ENCODE peak calls at places on chromosome 1, in seven cellular contexts. One of them, this sample, is unnamed.
A peak's percentile ranks its signal among the peaks of the same experiment; 100 is the strongest.

GRCh38 chr1:109978761-109979488 is 5.6 kb upstream of the AHCYL1 start:
- DNase-seq in B cell: no peak
- DNase-seq in progenitor cell of endocrine pancreas: no peak
- DNase-seq in thoracic aorta: no peak
- DNase-seq in BJ: no peak
- DNase-seq in PC-3: no peak
- DNase-seq in choroid plexus epithelial cell: peak; percentile 39
- DNase-seq in this sample: no peak

GRCh38 chr1:56202186-56202585 is 377.2 kb downstream of the PLPP3 start:
- DNase-seq in B cell: no peak
- DNase-seq in progenitor cell of endocrine pancreas: no peak
- DNase-seq in thoracic aorta: no peak
- DNase-seq in BJ: no peak
- DNase-seq in PC-3: no peak
- DNase-seq in choroid plexus epithelial cell: no peak
- DNase-seq in this sample: no peak

GRCh38 chr1:203069028-203069804 is 16.6 kb downstream of the MYOG start:
- DNase-seq in B cell: no peak
- DNase-seq in progenitor cell of endocrine pancreas: no peak
- DNase-seq in thoracic aorta: no peak
- DNase-seq in BJ: no peak
- DNase-seq in PC-3: no peak
- DNase-seq in choroid plexus epithelial cell: no peak
- DNase-seq in this sample: no peak

GRCh38 chr1:174052621-174053020 is 30.5 kb upstream of the RC3H1 start:
- DNase-seq in B cell: no peak
- DNase-seq in progenitor cell of endocrine pancreas: no peak
- DNase-seq in thoracic aorta: no peak
- DNase-seq in BJ: no peak
- DNase-seq in PC-3: no peak
- DNase-seq in choroid plexus epithelial cell: peak; percentile 18
- DNase-seq in this sample: no peak

GRCh38 chr1:230140221-230141001 is 73.4 kb downstream of the GALNT2 start:
- DNase-seq in B cell: no peak
- DNase-seq in progenitor cell of endocrine pancreas: no peak
- DNase-seq in thoracic aorta: no peak
- DNase-seq in BJ: no peak
- DNase-seq in PC-3: no peak
- DNase-seq in choroid plexus epithelial cell: peak; percentile 83
- DNase-seq in this sample: no peak

GRCh38 chr1:234975941-234976871 is 152.4 kb downstream of the TOMM20 start:
- DNase-seq in B cell: no peak
- DNase-seq in progenitor cell of endocrine pancreas: no peak
- DNase-seq in thoracic aorta: no peak
- DNase-seq in BJ: no peak
- DNase-seq in PC-3: no peak
- DNase-seq in choroid plexus epithelial cell: no peak
- DNase-seq in this sample: no peak

GRCh38 chr1:246528933-246529731 is 22.1 kb upstream of the SMYD3 start:
- DNase-seq in B cell: no peak
- DNase-seq in progenitor cell of endocrine pancreas: no peak
- DNase-seq in thoracic aorta: no peak
- DNase-seq in BJ: no peak
- DNase-seq in PC-3: peak; percentile 49
- DNase-seq in choroid plexus epithelial cell: peak; percentile 6
- DNase-seq in this sample: no peak

GRCh38 chr1:9724706-9725476 is 73.4 kb downstream of the PIK3CD start:
- DNase-seq in B cell: peak; percentile 72
- DNase-seq in progenitor cell of endocrine pancreas: peak; percentile 39
- DNase-seq in thoracic aorta: no peak
- DNase-seq in BJ: no peak
- DNase-seq in PC-3: peak; percentile 74
- DNase-seq in choroid plexus epithelial cell: peak; percentile 71
- DNase-seq in this sample: peak; percentile 64

GRCh38 chr1:183832472-183832871 is 27.6 kb downstream of the RGL1 start:
- DNase-seq in B cell: no peak
- DNase-seq in progenitor cell of endocrine pancreas: no peak
- DNase-seq in thoracic aorta: no peak
- DNase-seq in BJ: no peak
- DNase-seq in PC-3: no peak
- DNase-seq in choroid plexus epithelial cell: no peak
- DNase-seq in this sample: no peak

GRCh38 chr1:2381741-2382620 is 9.4 kb downstream of the MORN1 start:
- DNase-seq in B cell: peak; percentile 70
- DNase-seq in progenitor cell of endocrine pancreas: peak; percentile 65
- DNase-seq in thoracic aorta: peak; percentile 30
- DNase-seq in BJ: no peak
- DNase-seq in PC-3: peak; percentile 91
- DNase-seq in choroid plexus epithelial cell: peak; percentile 79
- DNase-seq in this sample: peak; percentile 42

GRCh38 chr1:29603622-29604021 is 367.3 kb downstream of the PTPRU start:
- DNase-seq in B cell: no peak
- DNase-seq in progenitor cell of endocrine pancreas: no peak
- DNase-seq in thoracic aorta: no peak
- DNase-seq in BJ: no peak
- DNase-seq in PC-3: no peak
- DNase-seq in choroid plexus epithelial cell: no peak
- DNase-seq in this sample: no peak

GRCh38 chr1:236287356-236287755 is 5.6 kb upstream of the ERO1B start:
- DNase-seq in B cell: no peak
- DNase-seq in progenitor cell of endocrine pancreas: no peak
- DNase-seq in thoracic aorta: no peak
- DNase-seq in BJ: no peak
- DNase-seq in PC-3: no peak
- DNase-seq in choroid plexus epithelial cell: no peak
- DNase-seq in this sample: no peak

GRCh38 chr1:76933847-76934657 is 66.8 kb downstream of the ST6GALNAC5 start:
- DNase-seq in B cell: no peak
- DNase-seq in progenitor cell of endocrine pancreas: no peak
- DNase-seq in thoracic aorta: no peak
- DNase-seq in BJ: no peak
- DNase-seq in PC-3: no peak
- DNase-seq in choroid plexus epithelial cell: no peak
- DNase-seq in this sample: no peak

GRCh38 chr1:231541842-231542241 is 13.4 kb downstream of the TSNAX start:
- DNase-seq in B cell: no peak
- DNase-seq in progenitor cell of endocrine pancreas: no peak
- DNase-seq in thoracic aorta: no peak
- DNase-seq in BJ: no peak
- DNase-seq in PC-3: no peak
- DNase-seq in choroid plexus epithelial cell: no peak
- DNase-seq in this sample: no peak

DNA sequence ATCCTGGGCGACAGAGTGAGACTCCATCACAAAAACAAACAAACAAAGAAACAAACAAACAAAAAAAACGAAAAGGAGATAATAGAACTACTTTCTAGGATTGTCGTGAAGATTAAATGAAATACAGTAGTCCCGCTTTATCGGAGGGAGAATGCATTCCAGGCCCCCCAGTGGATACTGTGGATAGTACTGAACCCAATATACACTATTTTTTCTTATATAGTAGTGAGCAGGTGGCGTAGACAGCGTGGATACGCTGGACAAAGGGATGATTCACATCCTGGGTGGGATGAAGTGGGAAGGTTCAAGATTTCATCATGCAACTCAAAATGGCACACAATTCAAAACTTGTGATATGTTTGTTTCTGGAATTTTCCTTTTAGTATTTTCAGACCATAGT is 8.0 kb downstream of the SLC35F3 start:
- DNase-seq in B cell: no peak
- DNase-seq in progenitor cell of endocrine pancreas: no peak
- DNase-seq in thoracic aorta: no peak
- DNase-seq in BJ: no peak
- DNase-seq in PC-3: no peak
- DNase-seq in choroid plexus epithelial cell: no peak
- DNase-seq in this sample: no peak
- TF ChIP-seq CTCF in B cell: no peak
- TF ChIP-seq CTCF in progenitor cell of endocrine pancreas: peak; percentile 8
- TF ChIP-seq CTCF in thoracic aorta: no peak
- TF ChIP-seq CTCF in BJ: no peak
- TF ChIP-seq CTCF in PC-3: peak; percentile 15
- TF ChIP-seq CTCF in choroid plexus epithelial cell: no peak
- TF ChIP-seq CTCF in this sample: no peak

GRCh38 chr1:225437710-225438437 is 10.0 kb upstream of the LBR start:
- DNase-seq in B cell: no peak
- DNase-seq in progenitor cell of endocrine pancreas: no peak
- DNase-seq in thoracic aorta: no peak
- DNase-seq in BJ: no peak
- DNase-seq in PC-3: peak; percentile 61
- DNase-seq in choroid plexus epithelial cell: peak; percentile 60
- DNase-seq in this sample: no peak
- TF ChIP-seq CTCF in B cell: no peak
- TF ChIP-seq CTCF in progenitor cell of endocrine pancreas: peak; percentile 41
- TF ChIP-seq CTCF in thoracic aorta: no peak
- TF ChIP-seq CTCF in BJ: peak; percentile 58
- TF ChIP-seq CTCF in PC-3: peak; percentile 83
- TF ChIP-seq CTCF in choroid plexus epithelial cell: peak; percentile 83
- TF ChIP-seq CTCF in this sample: peak; percentile 50

DNA sequence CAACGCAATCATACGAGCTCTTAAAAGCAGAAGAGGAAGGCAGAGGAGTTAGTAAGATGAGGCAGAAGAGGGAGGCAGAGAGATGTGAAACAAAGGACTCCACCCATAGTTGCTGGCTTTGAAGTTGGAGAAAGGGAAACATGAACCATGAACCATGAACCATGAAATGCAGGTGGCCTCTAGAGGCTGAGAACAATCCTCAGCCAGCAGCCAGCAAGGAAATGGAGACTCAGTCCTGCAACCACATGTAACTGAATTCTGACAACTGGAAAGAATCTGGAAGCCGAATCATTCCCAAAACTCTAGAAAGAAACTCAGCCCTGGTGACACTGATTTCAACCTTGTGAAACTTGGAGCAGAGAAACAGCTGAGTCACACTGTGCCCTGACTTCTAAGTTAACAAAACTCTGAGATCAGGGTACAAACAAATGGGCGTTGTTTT is 10.1 kb downstream of the DIPK1A start:
- DNase-seq in B cell: peak; percentile 63
- DNase-seq in progenitor cell of endocrine pancreas: no peak
- DNase-seq in thoracic aorta: no peak
- DNase-seq in BJ: peak; percentile 51
- DNase-seq in PC-3: peak; percentile 57
- DNase-seq in choroid plexus epithelial cell: peak; percentile 58
- DNase-seq in this sample: no peak
- TF ChIP-seq CTCF in B cell: no peak
- TF ChIP-seq CTCF in progenitor cell of endocrine pancreas: no peak
- TF ChIP-seq CTCF in thoracic aorta: no peak
- TF ChIP-seq CTCF in BJ: no peak
- TF ChIP-seq CTCF in PC-3: no peak
- TF ChIP-seq CTCF in choroid plexus epithelial cell: no peak
- TF ChIP-seq CTCF in this sample: peak; percentile 8

DNA sequence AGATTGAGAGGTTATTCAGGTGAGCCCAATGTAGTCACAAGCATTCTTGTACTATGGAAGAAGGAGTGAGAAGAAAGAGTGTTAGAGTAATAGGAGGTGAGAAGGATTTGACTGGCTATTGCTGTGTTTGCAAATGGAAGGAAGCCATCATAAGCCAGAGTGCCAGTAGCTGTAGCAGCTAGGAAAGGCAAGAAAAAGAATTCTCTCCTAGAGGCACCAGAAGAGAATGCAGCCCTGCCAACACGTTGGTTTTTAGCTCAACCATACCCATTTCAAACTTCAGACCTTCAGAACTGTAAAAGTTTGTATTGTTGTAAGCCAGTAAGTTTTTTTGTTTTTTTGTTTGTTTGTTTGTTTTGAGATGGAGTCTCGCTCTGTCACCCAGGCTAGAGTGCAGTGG is 8.9 kb upstream of the IL12RB2 start:
- DNase-seq in B cell: no peak
- DNase-seq in progenitor cell of endocrine pancreas: no peak
- DNase-seq in thoracic aorta: no peak
- DNase-seq in BJ: no peak
- DNase-seq in PC-3: no peak
- DNase-seq in choroid plexus epithelial cell: no peak
- DNase-seq in this sample: no peak
- TF ChIP-seq CTCF in B cell: no peak
- TF ChIP-seq CTCF in progenitor cell of endocrine pancreas: peak; percentile 32
- TF ChIP-seq CTCF in thoracic aorta: no peak
- TF ChIP-seq CTCF in BJ: no peak
- TF ChIP-seq CTCF in PC-3: no peak
- TF ChIP-seq CTCF in choroid plexus epithelial cell: no peak
- TF ChIP-seq CTCF in this sample: no peak

DNA sequence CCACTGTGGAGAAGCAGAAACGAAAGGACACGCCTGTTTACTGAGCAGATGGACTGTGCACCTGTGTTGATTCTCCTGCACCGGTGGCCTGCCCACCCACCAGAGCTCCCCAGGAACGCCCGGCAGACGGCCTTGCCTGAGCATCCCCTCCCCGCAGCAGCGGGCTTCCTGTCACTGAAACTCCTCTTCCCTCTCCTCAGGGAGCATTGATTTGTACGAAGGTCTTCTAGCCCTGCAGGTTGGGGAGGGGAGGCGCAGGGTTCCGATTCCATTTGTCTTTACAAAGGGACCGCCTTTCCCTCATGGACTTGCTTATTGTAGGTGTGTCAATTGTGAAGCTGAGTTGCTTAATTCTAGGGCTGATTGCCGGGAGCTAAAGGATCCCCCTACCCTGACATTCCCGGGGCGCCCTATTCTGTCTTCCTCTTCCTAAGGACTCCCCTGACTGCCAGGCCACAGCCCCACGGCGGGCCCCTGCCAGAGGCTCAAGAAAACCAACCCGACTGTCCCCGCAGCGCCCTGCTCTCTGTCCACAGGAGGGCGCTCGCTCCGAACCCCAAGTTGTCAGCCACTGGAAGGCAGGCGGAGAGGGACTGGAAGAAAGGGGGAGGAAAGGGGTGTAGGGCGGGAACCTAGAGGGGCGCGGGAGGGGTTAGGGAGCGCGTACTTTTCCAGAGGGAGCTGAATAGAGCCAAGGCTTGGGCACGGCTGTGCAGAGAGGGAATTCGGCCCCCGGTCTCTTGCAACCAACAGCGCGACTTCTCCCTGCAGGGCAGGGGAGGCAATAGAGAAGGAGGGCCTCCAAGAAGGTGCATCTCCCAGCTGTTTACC is 2.8 kb downstream of the S100A6 start:
- DNase-seq in B cell: peak; percentile 66
- DNase-seq in progenitor cell of endocrine pancreas: peak; percentile 74
- DNase-seq in thoracic aorta: peak; percentile 60
- DNase-seq in BJ: peak; percentile 36
- DNase-seq in PC-3: peak; percentile 87
- DNase-seq in choroid plexus epithelial cell: peak; percentile 87
- DNase-seq in this sample: peak; percentile 93
- TF ChIP-seq CTCF in B cell: peak; percentile 71
- TF ChIP-seq CTCF in progenitor cell of endocrine pancreas: peak; percentile 88
- TF ChIP-seq CTCF in thoracic aorta: peak; percentile 92
- TF ChIP-seq CTCF in BJ: peak; percentile 97
- TF ChIP-seq CTCF in PC-3: peak; percentile 96
- TF ChIP-seq CTCF in choroid plexus epithelial cell: peak; percentile 91
- TF ChIP-seq CTCF in this sample: peak; percentile 61

GRCh38 chr1:210758761-210759160 is 375.2 kb downstream of the KCNH1 start:
- DNase-seq in B cell: no peak
- DNase-seq in progenitor cell of endocrine pancreas: no peak
- DNase-seq in thoracic aorta: no peak
- DNase-seq in BJ: no peak
- DNase-seq in PC-3: no peak
- DNase-seq in choroid plexus epithelial cell: no peak
- DNase-seq in this sample: no peak

GRCh38 chr1:210770396-210770984 is 363.5 kb downstream of the KCNH1 start:
- DNase-seq in B cell: no peak
- DNase-seq in progenitor cell of endocrine pancreas: no peak
- DNase-seq in thoracic aorta: no peak
- DNase-seq in BJ: no peak
- DNase-seq in PC-3: no peak
- DNase-seq in choroid plexus epithelial cell: no peak
- DNase-seq in this sample: no peak

GRCh38 chr1:210764536-210764935 is 369.4 kb downstream of the KCNH1 start:
- DNase-seq in B cell: no peak
- DNase-seq in progenitor cell of endocrine pancreas: no peak
- DNase-seq in thoracic aorta: no peak
- DNase-seq in BJ: peak; percentile 59
- DNase-seq in PC-3: no peak
- DNase-seq in choroid plexus epithelial cell: no peak
- DNase-seq in this sample: no peak
- TF ChIP-seq CTCF in B cell: no peak
- TF ChIP-seq CTCF in progenitor cell of endocrine pancreas: no peak
- TF ChIP-seq CTCF in thoracic aorta: no peak
- TF ChIP-seq CTCF in BJ: no peak
- TF ChIP-seq CTCF in PC-3: no peak
- TF ChIP-seq CTCF in choroid plexus epithelial cell: no peak
- TF ChIP-seq CTCF in this sample: no peak

This sample was measured in D721Med.